ENCODE peak calls at places on chromosomes 13 and 19, in four cellular contexts. P, F, H and S are unnamed samples.

GRCh38 chr19:5269926-5270325 is 70.7 kb downstream of the PTPRS start:
- DNase-seq in F (no peak), H (no peak), P (no peak), S (no peak)

GRCh38 chr13:60226507-60226906 is 62.8 kb upstream of the DIAPH3 start:
- DNase-seq in P (peak; percentile 25), F (no peak), H (peak; percentile 13), S (peak; percentile 2)

GRCh38 chr13:24313449-24313848 is 4.1 kb downstream of the C1QTNF9 start:
- DNase-seq in P (peak; percentile 8), H (no peak), F (no peak), S (no peak)

GRCh38 chr19:47081095-47081494 is 32.5 kb downstream of the ZC3H4 start:
- DNase-seq in P (no peak), H (no peak), F (no peak), S (no peak)

GRCh38 chr19:1271528-1272422 is 2.6 kb downstream of the CIRBP start:
- DNase-seq in H (no peak), P (no peak), F (no peak), S (no peak)

GRCh38 chr19:27911122-27911898 is 1301.6 kb downstream of the UQCRFS1 start:
- DNase-seq in P (no peak), H (no peak), F (no peak), S (no peak)

GRCh38 chr19:11337080-11337479 is 2.4 kb downstream of the RAB3D start:
- DNase-seq in H (no peak), P (no peak), F (no peak), S (no peak)

GRCh38 chr13:64855506-64855905 is 2374.6 kb downstream of the PCDH9 start:
- DNase-seq in P (peak; percentile 56), H (no peak), F (no peak), S (peak; percentile 50)

GRCh38 chr13:105047676-105048295 is 1487.7 kb downstream of the EFNB2 start:
- DNase-seq in F (no peak), H (peak; percentile 58), P (no peak), S (no peak)

GRCh38 chr13:27943951-27944350 is 24.2 kb downstream of the PDX1 start:
- DNase-seq in H (no peak), F (no peak), P (no peak), S (no peak)

GRCh38 chr13:94112227-94112626 is 367.3 kb downstream of the DCT start:
- DNase-seq in H (no peak), F (no peak), P (peak; percentile 88), S (peak; percentile 98)

GRCh38 chr19:55385236-55385748 is 440 bp upstream of the RPL28 start:
- DNase-seq in H (peak; percentile 95), F (peak; percentile 92), P (peak; percentile 95), S (peak; percentile 86)

GRCh38 chr19:3699071-3699740 is 1.1 kb downstream of the PIP5K1C start:
- DNase-seq in H (peak; percentile 47), P (no peak), F (no peak), S (peak; percentile 16)

GRCh38 chr19:48230555-48231129 is 25.1 kb downstream of the CARD8 start:
- DNase-seq in H (no peak), P (no peak), F (no peak), S (no peak)

GRCh38 chr19:52535831-52536800 is 8.6 kb downstream of the ZNF808 start:
- DNase-seq in P (peak; percentile 66), F (peak; percentile 87), H (peak; percentile 42), S (peak; percentile 64)

GRCh38 chr13:20696073-20696472 is 7.4 kb upstream of the IL17D start:
- DNase-seq in P (no peak), H (no peak), F (no peak), S (no peak)

GRCh38 chr13:113744197-113745000 is 14.6 kb upstream of the TMEM255B start:
- DNase-seq in H (no peak), P (no peak), F (no peak), S (no peak)

GRCh38 chr13:25292301-25292700 is 5.0 kb upstream of the MTMR6 start:
- DNase-seq in P (peak; percentile 40), F (no peak), H (no peak), S (peak; percentile 18)

GRCh38 chr19:19461306-19461670 is 54.1 kb downstream of the TSSK6 start:
- DNase-seq in H (no peak), F (no peak), P (no peak), S (no peak)

GRCh38 chr19:8332976-8333770 is 9.9 kb downstream of the KANK3 start:
- DNase-seq in P (no peak), H (no peak), F (no peak), S (no peak)

GRCh38 chr19:58021541-58022282 is 12.1 kb upstream of the ZSCAN1 start:
- DNase-seq in F (no peak), H (peak; percentile 79), P (peak; percentile 9), S (peak; percentile 18)

GRCh38 chr13:74573654-74574053 is 439.4 kb upstream of the KLF12 start:
- DNase-seq in F (no peak), H (no peak), P (no peak), S (no peak)

GRCh38 chr19:4633140-4633967 is 6.0 kb upstream of the TNFAIP8L1 start:
- DNase-seq in P (peak; percentile 82), H (peak; percentile 82), F (peak; percentile 28), S (peak; percentile 66)

GRCh38 chr19:4456843-4457653 is 546 bp downstream of the UBXN6 start:
- DNase-seq in H (no peak), F (peak; percentile 58), P (peak; percentile 22), S (peak; percentile 25)

GRCh38 chr19:53977991-53978731 is 13.3 kb upstream of the CACNG6 start:
- DNase-seq in P (peak; percentile 91), H (peak; percentile 78), F (no peak), S (peak; percentile 83)